ENCODE peak calls at places on chromosomes 2 and 18, in six cellular contexts. One of them, this sample, is unnamed.

GRCh38 chr2:24883946-24884345 is 36.1 kb downstream of the ADCY3 start:
- DNase-seq in GM13977: no peak
- DNase-seq in tibial artery: no peak
- DNase-seq in mammary epithelial cell: no peak
- DNase-seq in fibroblast of villous mesenchyme: peak; percentile 71
- DNase-seq in HFF-Myc: no peak
- DNase-seq in this sample: peak; percentile 66

GRCh38 chr2:80217446-80217845 is 87.1 kb downstream of the LRRTM1 start:
- DNase-seq in mammary epithelial cell: no peak
- DNase-seq in GM13977: no peak
- DNase-seq in tibial artery: no peak
- DNase-seq in fibroblast of villous mesenchyme: no peak
- DNase-seq in HFF-Myc: no peak
- DNase-seq in this sample: no peak

GRCh38 chr2:236679906-236680305 is 110.3 kb downstream of the ACKR3 start:
- DNase-seq in tibial artery: no peak
- DNase-seq in mammary epithelial cell: peak; percentile 90
- DNase-seq in GM13977: no peak
- DNase-seq in fibroblast of villous mesenchyme: peak; percentile 96
- DNase-seq in HFF-Myc: peak; percentile 59
- DNase-seq in this sample: peak; percentile 46

GRCh38 chr2:27833931-27834330 is 56.3 kb downstream of the RBKS start:
- DNase-seq in mammary epithelial cell: no peak
- DNase-seq in tibial artery: no peak
- DNase-seq in fibroblast of villous mesenchyme: peak; percentile 22
- DNase-seq in GM13977: no peak
- DNase-seq in HFF-Myc: no peak
- DNase-seq in this sample: no peak

GRCh38 chr2:136025057-136025973 is 39.9 kb upstream of the DARS1 start:
- DNase-seq in tibial artery: no peak
- DNase-seq in GM13977: peak; percentile 45
- DNase-seq in fibroblast of villous mesenchyme: peak; percentile 39
- DNase-seq in HFF-Myc: peak; percentile 25
- DNase-seq in mammary epithelial cell: no peak
- DNase-seq in this sample: no peak

GRCh38 chr2:43169987-43170732 is 56.2 kb downstream of the ZFP36L2 start:
- DNase-seq in mammary epithelial cell: no peak
- DNase-seq in tibial artery: no peak
- DNase-seq in HFF-Myc: no peak
- DNase-seq in GM13977: peak; percentile 66
- DNase-seq in fibroblast of villous mesenchyme: no peak
- DNase-seq in this sample: peak; percentile 65

GRCh38 chr2:138516030-138516704 is 14.6 kb downstream of the SPOPL start:
- DNase-seq in mammary epithelial cell: no peak
- DNase-seq in GM13977: no peak
- DNase-seq in HFF-Myc: no peak
- DNase-seq in fibroblast of villous mesenchyme: no peak
- DNase-seq in tibial artery: no peak
- DNase-seq in this sample: no peak

GRCh38 chr2:145421841-145422240 is 901.9 kb upstream of the ZEB2 start:
- DNase-seq in fibroblast of villous mesenchyme: no peak
- DNase-seq in mammary epithelial cell: peak; percentile 17
- DNase-seq in HFF-Myc: no peak
- DNase-seq in GM13977: no peak
- DNase-seq in tibial artery: no peak
- DNase-seq in this sample: no peak

GRCh38 chr2:27961997-27962396 is 71.5 kb downstream of the BABAM2 start:
- DNase-seq in mammary epithelial cell: peak; percentile 26
- DNase-seq in fibroblast of villous mesenchyme: no peak
- DNase-seq in GM13977: no peak
- DNase-seq in tibial artery: no peak
- DNase-seq in HFF-Myc: no peak
- DNase-seq in this sample: peak; percentile 40

GRCh38 chr18:63365909-63366269 is 1.1 kb downstream of the KDSR start:
- DNase-seq in fibroblast of villous mesenchyme: peak; percentile 19
- DNase-seq in mammary epithelial cell: no peak
- DNase-seq in tibial artery: no peak
- DNase-seq in HFF-Myc: no peak
- DNase-seq in GM13977: peak; percentile 35
- DNase-seq in this sample: peak; percentile 33

GRCh38 chr18:433960-434359 is 66.5 kb downstream of the COLEC12 start:
- DNase-seq in tibial artery: no peak
- DNase-seq in fibroblast of villous mesenchyme: no peak
- DNase-seq in GM13977: no peak
- DNase-seq in mammary epithelial cell: no peak
- DNase-seq in HFF-Myc: no peak
- DNase-seq in this sample: no peak

GRCh38 chr2:114001936-114002335 is 112.0 kb downstream of the ACTR3 start:
- DNase-seq in HFF-Myc: no peak
- DNase-seq in mammary epithelial cell: no peak
- DNase-seq in GM13977: no peak
- DNase-seq in tibial artery: no peak
- DNase-seq in fibroblast of villous mesenchyme: no peak
- DNase-seq in this sample: no peak

GRCh38 chr2:30358822-30359221 is 88.2 kb upstream of the LCLAT1 start:
- DNase-seq in HFF-Myc: no peak
- DNase-seq in mammary epithelial cell: no peak
- DNase-seq in GM13977: no peak
- DNase-seq in fibroblast of villous mesenchyme: no peak
- DNase-seq in tibial artery: peak; percentile 47
- DNase-seq in this sample: no peak

GRCh38 chr2:11998218-11998617 is 251.8 kb downstream of the LPIN1 start:
- DNase-seq in mammary epithelial cell: peak; percentile 27
- DNase-seq in tibial artery: no peak
- DNase-seq in GM13977: peak; percentile 20
- DNase-seq in fibroblast of villous mesenchyme: peak; percentile 78
- DNase-seq in HFF-Myc: no peak
- DNase-seq in this sample: no peak

GRCh38 chr18:42614619-42615293 is 500.7 kb downstream of the RIT2 start:
- DNase-seq in HFF-Myc: no peak
- DNase-seq in tibial artery: no peak
- DNase-seq in GM13977: no peak
- DNase-seq in mammary epithelial cell: no peak
- DNase-seq in fibroblast of villous mesenchyme: peak; percentile 1
- DNase-seq in this sample: no peak

GRCh38 chr2:88658318-88658717 is 31.1 kb upstream of the EIF2AK3 start:
- DNase-seq in fibroblast of villous mesenchyme: peak; percentile 57
- DNase-seq in tibial artery: no peak
- DNase-seq in HFF-Myc: no peak
- DNase-seq in GM13977: no peak
- DNase-seq in mammary epithelial cell: peak; percentile 61
- DNase-seq in this sample: peak; percentile 34

GRCh38 chr2:23377772-23378171 is 7.2 kb upstream of the KLHL29 start:
- DNase-seq in HFF-Myc: no peak
- DNase-seq in fibroblast of villous mesenchyme: no peak
- DNase-seq in mammary epithelial cell: peak; percentile 45
- DNase-seq in tibial artery: no peak
- DNase-seq in GM13977: no peak
- DNase-seq in this sample: peak; percentile 81

DNA sequence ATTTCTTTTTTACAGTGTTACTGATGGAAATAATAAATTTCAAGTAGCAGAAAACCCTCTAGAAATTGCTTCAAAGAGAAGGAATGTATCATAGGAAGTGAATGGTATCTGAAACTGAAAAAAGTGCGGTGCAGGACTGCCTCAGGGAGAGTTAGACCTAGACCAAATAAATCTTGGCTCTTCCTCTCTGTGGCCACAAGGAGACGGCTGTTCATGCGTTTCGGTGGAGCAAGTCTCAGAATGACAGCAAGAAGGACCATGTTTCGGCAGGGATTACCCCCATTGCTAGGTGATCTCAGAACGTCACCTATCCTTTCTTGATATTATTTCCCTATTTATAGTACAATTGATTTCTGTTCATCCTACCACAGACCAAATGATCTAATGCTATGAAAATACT is 522.3 kb downstream of the SOX11 start:
- DNase-seq in mammary epithelial cell: no peak
- DNase-seq in HFF-Myc: no peak
- DNase-seq in fibroblast of villous mesenchyme: no peak
- DNase-seq in GM13977: no peak
- DNase-seq in tibial artery: no peak
- DNase-seq in this sample: peak; percentile 28
- TF ChIP-seq CTCF in mammary epithelial cell: no peak
- TF ChIP-seq CTCF in HFF-Myc: no peak
- TF ChIP-seq CTCF in fibroblast of villous mesenchyme: no peak
- TF ChIP-seq CTCF in GM13977: no peak
- TF ChIP-seq CTCF in tibial artery: no peak
- TF ChIP-seq CTCF in this sample: no peak

GRCh38 chr18:79182047-79182713 is 113.0 kb downstream of the ATP9B start:
- DNase-seq in fibroblast of villous mesenchyme: no peak
- DNase-seq in GM13977: no peak
- DNase-seq in tibial artery: no peak
- DNase-seq in mammary epithelial cell: no peak
- DNase-seq in HFF-Myc: no peak
- DNase-seq in this sample: no peak

GRCh38 chr18:79191956-79192355 is 122.8 kb downstream of the ATP9B start:
- DNase-seq in HFF-Myc: no peak
- DNase-seq in mammary epithelial cell: no peak
- DNase-seq in tibial artery: no peak
- DNase-seq in GM13977: no peak
- DNase-seq in fibroblast of villous mesenchyme: no peak
- DNase-seq in this sample: no peak

GRCh38 chr18:79191418-79191817 is 122.2 kb downstream of the ATP9B start:
- DNase-seq in fibroblast of villous mesenchyme: no peak
- DNase-seq in GM13977: no peak
- DNase-seq in mammary epithelial cell: no peak
- DNase-seq in tibial artery: no peak
- DNase-seq in HFF-Myc: no peak
- DNase-seq in this sample: no peak

DNA sequence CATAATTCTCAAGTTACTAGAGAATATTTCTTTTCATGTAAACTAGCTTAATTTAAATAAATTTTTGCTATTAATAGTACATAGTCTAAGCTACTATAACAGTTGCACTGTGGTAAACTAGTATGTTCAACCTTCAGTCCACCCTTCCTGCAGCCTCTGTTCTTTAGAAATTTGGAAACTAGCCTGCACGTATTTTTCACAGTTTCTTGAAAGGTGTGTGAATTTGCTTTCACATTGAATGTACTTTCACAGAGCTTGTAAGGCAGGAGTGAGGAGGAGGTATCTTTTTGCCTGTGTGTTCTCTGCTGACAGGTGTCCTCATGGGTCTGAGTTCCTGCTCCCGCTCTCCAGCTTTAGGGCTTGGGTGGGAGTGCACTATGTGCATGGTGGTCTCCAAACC is 117.5 kb downstream of the ATP9B start:
- DNase-seq in mammary epithelial cell: no peak
- DNase-seq in GM13977: no peak
- DNase-seq in fibroblast of villous mesenchyme: no peak
- DNase-seq in HFF-Myc: no peak
- DNase-seq in tibial artery: no peak
- DNase-seq in this sample: no peak
- TF ChIP-seq CTCF in mammary epithelial cell: no peak
- TF ChIP-seq CTCF in GM13977: no peak
- TF ChIP-seq CTCF in fibroblast of villous mesenchyme: no peak
- TF ChIP-seq CTCF in HFF-Myc: no peak
- TF ChIP-seq CTCF in tibial artery: no peak
- TF ChIP-seq CTCF in this sample: no peak

GRCh38 chr18:66548747-66549146 is 55.1 kb downstream of the CDH19 start:
- DNase-seq in mammary epithelial cell: no peak
- DNase-seq in tibial artery: no peak
- DNase-seq in GM13977: peak; percentile 11
- DNase-seq in fibroblast of villous mesenchyme: no peak
- DNase-seq in HFF-Myc: no peak
- DNase-seq in this sample: no peak
- TF ChIP-seq CTCF in mammary epithelial cell: no peak
- TF ChIP-seq CTCF in tibial artery: no peak
- TF ChIP-seq CTCF in GM13977: peak; percentile 50
- TF ChIP-seq CTCF in fibroblast of villous mesenchyme: no peak
- TF ChIP-seq CTCF in HFF-Myc: no peak
- TF ChIP-seq CTCF in this sample: no peak

DNA sequence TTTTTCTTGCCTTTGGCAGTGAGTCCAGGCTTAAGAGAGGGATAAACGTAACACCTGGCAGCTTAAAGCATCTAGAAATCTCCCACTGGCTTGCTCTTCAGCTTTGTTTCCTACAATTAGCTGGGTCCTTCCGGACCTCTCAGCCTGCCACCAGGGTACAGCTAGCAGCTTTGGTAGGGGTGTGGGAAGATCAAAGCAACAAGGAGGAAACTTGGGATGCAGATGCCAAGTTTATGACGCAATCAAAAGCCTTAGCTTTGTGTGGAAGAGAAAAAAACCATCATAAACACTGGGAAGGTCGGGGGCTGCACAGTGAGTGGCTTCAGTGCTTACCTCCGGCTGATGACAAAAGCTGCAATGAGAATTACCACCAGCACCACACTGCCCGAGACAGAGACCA is 116.9 kb downstream of the EPHA4 start:
- DNase-seq in tibial artery: no peak
- DNase-seq in HFF-Myc: no peak
- DNase-seq in mammary epithelial cell: no peak
- DNase-seq in fibroblast of villous mesenchyme: no peak
- DNase-seq in GM13977: no peak
- DNase-seq in this sample: peak; percentile 50
- TF ChIP-seq CTCF in tibial artery: no peak
- TF ChIP-seq CTCF in HFF-Myc: no peak
- TF ChIP-seq CTCF in mammary epithelial cell: no peak
- TF ChIP-seq CTCF in fibroblast of villous mesenchyme: no peak
- TF ChIP-seq CTCF in GM13977: no peak
- TF ChIP-seq CTCF in this sample: no peak

DNA sequence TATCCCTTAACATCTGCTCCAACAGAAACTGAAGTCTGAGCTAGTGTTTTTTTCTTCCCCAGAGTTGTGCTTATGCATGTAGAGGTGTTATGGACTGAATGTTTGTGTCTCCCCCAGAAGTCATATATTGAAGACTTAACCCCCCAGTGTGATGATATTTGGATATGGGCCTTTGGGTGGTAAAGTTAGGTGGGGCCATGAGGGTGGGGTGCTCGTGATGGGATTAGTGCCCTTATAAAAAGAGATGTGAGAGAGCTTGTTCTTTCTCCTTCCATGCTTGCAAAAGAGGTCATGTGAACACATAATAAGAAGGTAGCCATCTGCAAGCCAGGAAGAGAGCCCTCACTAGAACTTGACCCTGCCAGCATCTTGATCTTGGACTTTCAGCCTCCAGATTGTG is 34.4 kb upstream of the APOB start:
- DNase-seq in HFF-Myc: no peak
- DNase-seq in mammary epithelial cell: no peak
- DNase-seq in tibial artery: no peak
- DNase-seq in GM13977: no peak
- DNase-seq in fibroblast of villous mesenchyme: no peak
- DNase-seq in this sample: no peak
- TF ChIP-seq CTCF in HFF-Myc: no peak
- TF ChIP-seq CTCF in mammary epithelial cell: no peak
- TF ChIP-seq CTCF in tibial artery: no peak
- TF ChIP-seq CTCF in GM13977: no peak
- TF ChIP-seq CTCF in fibroblast of villous mesenchyme: no peak
- TF ChIP-seq CTCF in this sample: no peak

This sample was measured in MCF 10A.